ENCODE peak calls at places on chromosomes 3 and 15, in five cellular contexts. One of them, this sample, is unnamed.

GRCh38 chr3:149969110-149969944 is 1.4 kb downstream of the PFN2 start:
- DNase-seq in cardiac muscle cell: peak; percentile 79
- DNase-seq in psoas muscle: peak; percentile 75
- DNase-seq in choroid plexus epithelial cell: peak; percentile 88
- DNase-seq in nephron progenitor cell: peak; percentile 52
- DNase-seq in this sample: peak; percentile 82

GRCh38 chr15:70219256-70219919 is 121.7 kb upstream of the TLE3 start:
- DNase-seq in cardiac muscle cell: no peak
- DNase-seq in psoas muscle: no peak
- DNase-seq in choroid plexus epithelial cell: no peak
- DNase-seq in nephron progenitor cell: no peak
- DNase-seq in this sample: no peak

GRCh38 chr3:182969277-182969676 is 11.1 kb downstream of the DCUN1D1 start:
- DNase-seq in cardiac muscle cell: no peak
- DNase-seq in psoas muscle: no peak
- DNase-seq in choroid plexus epithelial cell: peak; percentile 85
- DNase-seq in nephron progenitor cell: no peak
- DNase-seq in this sample: peak; percentile 23

GRCh38 chr3:116135462-116135861 is 309.8 kb downstream of the LSAMP start:
- DNase-seq in cardiac muscle cell: peak; percentile 53
- DNase-seq in psoas muscle: peak; percentile 52
- DNase-seq in choroid plexus epithelial cell: peak; percentile 61
- DNase-seq in nephron progenitor cell: peak; percentile 26
- DNase-seq in this sample: no peak

GRCh38 chr3:142272200-142272891 is 47.0 kb upstream of the GK5 start:
- DNase-seq in cardiac muscle cell: no peak
- DNase-seq in psoas muscle: no peak
- DNase-seq in choroid plexus epithelial cell: peak; percentile 66
- DNase-seq in nephron progenitor cell: no peak
- DNase-seq in this sample: no peak

GRCh38 chr15:77059761-77060345 is 11.1 kb downstream of the TSPAN3 start:
- DNase-seq in cardiac muscle cell: no peak
- DNase-seq in psoas muscle: no peak
- DNase-seq in choroid plexus epithelial cell: peak; percentile 52
- DNase-seq in nephron progenitor cell: no peak
- DNase-seq in this sample: no peak

GRCh38 chr15:96893159-96893906 is 562.8 kb downstream of the NR2F2 start:
- DNase-seq in cardiac muscle cell: peak; percentile 55
- DNase-seq in psoas muscle: no peak
- DNase-seq in choroid plexus epithelial cell: peak; percentile 75
- DNase-seq in nephron progenitor cell: peak; percentile 5
- DNase-seq in this sample: peak; percentile 49

GRCh38 chr15:91110407-91110806 is 10.3 kb downstream of the SV2B start:
- DNase-seq in cardiac muscle cell: no peak
- DNase-seq in psoas muscle: no peak
- DNase-seq in choroid plexus epithelial cell: no peak
- DNase-seq in nephron progenitor cell: peak; percentile 10
- DNase-seq in this sample: no peak

GRCh38 chr3:71051893-71052687 is 531.4 kb downstream of the FOXP1 start:
- DNase-seq in cardiac muscle cell: no peak
- DNase-seq in psoas muscle: no peak
- DNase-seq in choroid plexus epithelial cell: peak; percentile 70
- DNase-seq in nephron progenitor cell: no peak
- DNase-seq in this sample: peak; percentile 56

GRCh38 chr3:171622126-171622525 is 161.9 kb upstream of the TNIK start:
- DNase-seq in cardiac muscle cell: no peak
- DNase-seq in psoas muscle: no peak
- DNase-seq in choroid plexus epithelial cell: no peak
- DNase-seq in nephron progenitor cell: no peak
- DNase-seq in this sample: no peak

DNA sequence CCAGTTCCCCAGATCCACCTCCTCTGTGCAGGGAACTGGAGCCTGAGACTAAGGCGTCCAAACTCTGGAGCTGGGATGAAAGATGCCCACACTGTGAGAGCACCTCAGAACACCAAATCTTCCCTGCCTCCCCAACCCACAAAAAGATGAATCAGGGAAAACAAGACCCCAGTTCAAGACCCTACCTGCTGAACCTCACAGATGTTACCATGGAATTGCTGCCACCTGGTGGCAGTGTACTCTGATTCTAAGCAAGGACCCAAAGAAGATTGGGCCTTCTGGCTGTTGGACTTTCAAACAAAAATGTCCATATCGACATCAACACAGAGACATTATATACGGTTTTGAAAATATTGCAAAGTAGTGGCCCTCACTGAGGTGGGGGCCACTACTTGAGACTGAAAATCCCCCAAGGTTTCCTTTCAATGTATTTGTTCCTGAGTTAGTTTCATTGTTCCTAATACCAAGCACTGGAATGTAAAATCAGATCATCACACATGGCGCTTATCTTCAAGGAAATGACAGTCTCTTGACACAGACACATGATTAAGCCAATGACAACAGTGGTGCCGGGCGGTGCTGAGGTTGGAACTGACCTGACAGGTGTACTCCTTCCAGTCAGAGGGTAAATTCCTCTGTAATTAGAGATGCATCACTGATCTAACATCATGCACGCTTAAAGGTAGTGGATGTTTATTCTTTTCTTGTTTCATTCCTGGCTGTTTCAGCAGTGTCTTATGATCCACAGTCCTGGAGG is 67.6 kb downstream of the SLC6A11 start:
- DNase-seq in cardiac muscle cell: peak; percentile 6
- DNase-seq in psoas muscle: no peak
- DNase-seq in choroid plexus epithelial cell: peak; percentile 31
- DNase-seq in nephron progenitor cell: peak; percentile 36
- DNase-seq in this sample: peak; percentile 34
- TF ChIP-seq CTCF in cardiac muscle cell: peak; percentile 52
- TF ChIP-seq CTCF in psoas muscle: peak; percentile 18
- TF ChIP-seq CTCF in choroid plexus epithelial cell: peak; percentile 63
- TF ChIP-seq CTCF in nephron progenitor cell: peak; percentile 43
- TF ChIP-seq CTCF in this sample: peak; percentile 36

DNA sequence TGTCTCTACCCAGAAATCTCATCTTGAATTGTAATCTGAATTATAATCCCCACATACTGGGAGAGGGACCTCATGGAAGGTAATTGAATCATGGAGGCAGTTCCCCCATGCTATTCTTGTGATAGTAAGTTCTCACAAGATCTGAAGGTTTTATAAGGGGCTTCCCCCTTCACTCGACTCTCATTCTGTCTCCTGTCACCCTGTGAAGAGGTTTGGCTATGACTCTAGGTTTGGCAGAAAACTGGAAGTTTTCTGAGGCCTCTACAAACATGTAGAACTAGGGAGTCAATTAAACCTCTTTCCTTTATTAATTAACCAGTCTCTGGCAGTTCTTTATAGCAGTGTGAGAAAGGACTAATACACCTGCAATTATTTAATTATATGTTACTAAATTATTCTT is 125.2 kb upstream of the TGFBR2 start:
- DNase-seq in cardiac muscle cell: no peak
- DNase-seq in psoas muscle: no peak
- DNase-seq in choroid plexus epithelial cell: no peak
- DNase-seq in nephron progenitor cell: no peak
- DNase-seq in this sample: no peak
- TF ChIP-seq CTCF in cardiac muscle cell: no peak
- TF ChIP-seq CTCF in psoas muscle: no peak
- TF ChIP-seq CTCF in choroid plexus epithelial cell: no peak
- TF ChIP-seq CTCF in nephron progenitor cell: no peak
- TF ChIP-seq CTCF in this sample: no peak

GRCh38 chr3:58839964-58840363 is 173.4 kb upstream of the FAM3D start:
- DNase-seq in cardiac muscle cell: no peak
- DNase-seq in psoas muscle: no peak
- DNase-seq in choroid plexus epithelial cell: no peak
- DNase-seq in nephron progenitor cell: no peak
- DNase-seq in this sample: no peak
- TF ChIP-seq CTCF in cardiac muscle cell: no peak
- TF ChIP-seq CTCF in psoas muscle: no peak
- TF ChIP-seq CTCF in choroid plexus epithelial cell: no peak
- TF ChIP-seq CTCF in nephron progenitor cell: no peak
- TF ChIP-seq CTCF in this sample: no peak

DNA sequence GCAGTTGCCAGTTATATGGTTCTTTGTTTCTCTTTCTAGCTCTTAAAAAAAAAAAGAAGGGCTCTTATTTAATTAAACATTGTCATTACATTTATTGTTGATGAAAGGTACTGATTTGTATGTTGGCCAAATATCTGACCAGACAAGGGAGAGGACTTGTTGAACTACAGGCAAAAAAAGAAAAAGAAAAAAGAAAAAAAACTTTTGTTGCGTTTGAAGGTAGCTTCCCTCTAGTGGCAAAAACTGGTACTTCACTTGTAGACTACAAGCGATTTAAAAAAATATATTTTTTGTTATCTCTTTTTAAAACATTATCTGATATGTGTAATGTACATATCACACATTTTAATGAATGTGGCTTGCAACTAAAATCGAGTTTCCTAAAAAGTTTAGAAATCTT is 280.6 kb downstream of the ROBO2 start:
- DNase-seq in cardiac muscle cell: peak; percentile 57
- DNase-seq in psoas muscle: no peak
- DNase-seq in choroid plexus epithelial cell: peak; percentile 85
- DNase-seq in nephron progenitor cell: peak; percentile 16
- DNase-seq in this sample: peak; percentile 36
- TF ChIP-seq CTCF in cardiac muscle cell: peak; percentile 75
- TF ChIP-seq CTCF in psoas muscle: peak; percentile 65
- TF ChIP-seq CTCF in choroid plexus epithelial cell: peak; percentile 64
- TF ChIP-seq CTCF in nephron progenitor cell: peak; percentile 84
- TF ChIP-seq CTCF in this sample: peak; percentile 45

GRCh38 chr3:8450618-8451017 is 51.0 kb upstream of the LMCD1 start:
- DNase-seq in cardiac muscle cell: no peak
- DNase-seq in psoas muscle: no peak
- DNase-seq in choroid plexus epithelial cell: no peak
- DNase-seq in nephron progenitor cell: no peak
- DNase-seq in this sample: no peak
- TF ChIP-seq CTCF in cardiac muscle cell: no peak
- TF ChIP-seq CTCF in psoas muscle: peak; percentile 4
- TF ChIP-seq CTCF in choroid plexus epithelial cell: no peak
- TF ChIP-seq CTCF in nephron progenitor cell: no peak
- TF ChIP-seq CTCF in this sample: no peak

DNA sequence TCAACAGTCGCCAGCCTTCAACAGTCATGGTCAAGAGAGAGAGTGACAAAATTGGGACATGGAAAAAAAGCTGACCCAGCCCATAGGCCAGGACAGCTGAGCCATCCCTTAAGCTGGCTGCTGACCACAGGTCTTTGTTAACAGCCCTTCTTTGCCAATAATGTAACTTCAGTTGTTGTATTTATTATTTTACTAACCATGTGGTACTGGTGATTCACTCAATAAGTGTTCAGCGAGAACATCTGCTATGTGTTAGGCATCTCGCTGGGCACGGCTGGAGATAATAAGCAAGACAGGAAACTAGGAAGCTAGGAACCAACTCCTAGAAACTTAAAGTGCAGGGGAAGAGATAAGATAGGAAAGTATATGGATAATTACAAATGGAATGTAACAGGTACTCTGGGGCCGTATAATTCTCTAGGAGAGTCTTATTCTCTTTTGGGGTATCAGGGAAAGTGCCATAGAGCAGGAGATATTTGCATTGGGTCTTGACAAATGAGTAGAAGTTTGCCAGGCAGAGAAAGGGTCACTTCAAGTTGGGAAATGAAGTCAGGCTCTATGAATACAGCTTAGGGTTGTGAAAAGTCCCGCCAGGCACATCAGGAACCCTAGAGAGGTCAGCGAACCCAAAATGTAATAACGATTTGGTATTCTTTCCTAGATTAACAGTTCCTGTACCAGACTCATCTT is 84.0 kb upstream of the TRA2B start:
- DNase-seq in cardiac muscle cell: no peak
- DNase-seq in psoas muscle: peak; percentile 52
- DNase-seq in choroid plexus epithelial cell: peak; percentile 94
- DNase-seq in nephron progenitor cell: no peak
- DNase-seq in this sample: peak; percentile 81
- TF ChIP-seq CTCF in cardiac muscle cell: no peak
- TF ChIP-seq CTCF in psoas muscle: no peak
- TF ChIP-seq CTCF in choroid plexus epithelial cell: no peak
- TF ChIP-seq CTCF in nephron progenitor cell: no peak
- TF ChIP-seq CTCF in this sample: no peak

DNA sequence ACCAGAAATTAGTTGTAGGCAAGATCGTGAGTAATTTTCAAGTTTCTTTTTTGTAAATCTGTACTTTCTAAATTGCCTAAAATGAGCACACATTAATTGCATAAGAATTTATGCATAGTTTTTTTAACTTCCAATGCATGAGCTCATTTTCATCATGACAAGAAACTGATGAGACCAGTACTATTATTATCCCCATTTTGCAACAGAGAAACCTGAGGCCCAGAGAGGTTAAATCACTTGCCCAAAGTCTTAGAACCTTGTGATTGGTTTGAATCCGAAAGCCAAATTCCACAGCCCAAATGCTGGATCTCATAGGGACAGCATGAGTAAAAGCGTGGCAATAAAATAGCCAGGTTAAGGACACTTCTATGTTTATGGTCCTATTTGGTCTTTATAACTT is 274.7 kb downstream of the ERC2 start:
- DNase-seq in cardiac muscle cell: no peak
- DNase-seq in psoas muscle: no peak
- DNase-seq in choroid plexus epithelial cell: no peak
- DNase-seq in nephron progenitor cell: no peak
- DNase-seq in this sample: no peak
- TF ChIP-seq CTCF in cardiac muscle cell: no peak
- TF ChIP-seq CTCF in psoas muscle: no peak
- TF ChIP-seq CTCF in choroid plexus epithelial cell: no peak
- TF ChIP-seq CTCF in nephron progenitor cell: no peak
- TF ChIP-seq CTCF in this sample: no peak

DNA sequence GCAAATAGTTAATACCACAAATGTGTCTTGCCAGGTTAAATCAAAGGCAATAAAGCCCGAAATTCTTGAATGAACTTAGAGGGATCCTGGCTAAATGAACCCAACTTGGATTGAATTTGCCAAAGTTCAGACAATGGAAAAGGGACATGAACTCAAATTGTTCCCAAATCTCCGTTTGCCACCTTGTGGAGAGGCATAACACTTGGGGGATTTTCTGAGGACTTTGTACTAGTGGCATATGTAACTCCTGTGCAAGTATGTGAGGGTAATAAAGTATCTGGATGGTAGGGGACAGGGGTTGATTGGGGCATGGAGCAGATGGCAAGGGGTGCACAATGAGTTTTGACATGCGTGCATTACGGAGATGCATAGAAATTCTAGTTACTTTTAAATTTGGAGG is 1.3 kb upstream of the TCAIM start:
- DNase-seq in cardiac muscle cell: peak; percentile 17
- DNase-seq in psoas muscle: no peak
- DNase-seq in choroid plexus epithelial cell: no peak
- DNase-seq in nephron progenitor cell: no peak
- DNase-seq in this sample: no peak
- TF ChIP-seq CTCF in cardiac muscle cell: no peak
- TF ChIP-seq CTCF in psoas muscle: no peak
- TF ChIP-seq CTCF in choroid plexus epithelial cell: no peak
- TF ChIP-seq CTCF in nephron progenitor cell: no peak
- TF ChIP-seq CTCF in this sample: no peak

DNA sequence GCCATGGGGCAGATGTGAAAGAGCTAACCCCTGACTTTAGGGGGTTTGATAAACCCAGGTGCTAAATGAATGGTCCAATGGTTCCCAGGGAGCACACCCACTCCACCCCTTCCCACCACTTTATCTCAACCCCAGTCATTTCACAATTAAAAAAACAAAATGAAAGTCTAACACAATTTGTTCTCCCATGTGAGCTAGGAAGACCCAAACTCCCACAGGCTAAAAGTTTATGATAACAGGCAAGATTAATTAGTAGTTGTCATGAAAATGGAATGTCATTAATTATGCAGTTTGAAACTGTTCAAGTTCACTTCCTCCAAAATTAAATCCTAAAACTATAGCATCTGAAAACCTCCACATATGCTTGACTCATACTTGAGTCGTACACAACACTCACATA is 63.3 kb upstream of the TPM1 start:
- DNase-seq in cardiac muscle cell: no peak
- DNase-seq in psoas muscle: no peak
- DNase-seq in choroid plexus epithelial cell: no peak
- DNase-seq in nephron progenitor cell: no peak
- DNase-seq in this sample: no peak
- TF ChIP-seq CTCF in cardiac muscle cell: no peak
- TF ChIP-seq CTCF in psoas muscle: no peak
- TF ChIP-seq CTCF in choroid plexus epithelial cell: no peak
- TF ChIP-seq CTCF in nephron progenitor cell: no peak
- TF ChIP-seq CTCF in this sample: no peak

This sample was measured in MCF 10A.